ENCODE peak calls at places on chromosomes 7 and 10, in ten cellular contexts. One of them, this sample, is unnamed.

GRCh38 chr10:63628526-63629362 is 107.5 kb downstream of the REEP3 start:
- DNase-seq in right lobe of liver: peak
- DNase-seq in lower lobe of right lung: peak
- DNase-seq in nephron progenitor cell: peak
- DNase-seq in BE2C: peak
- DNase-seq in smooth muscle cell of the brain vasculature: no peak
- DNase-seq in small intestine: peak
- DNase-seq in GM13977: peak
- DNase-seq in kidney glomerular epithelial cell: peak
- DNase-seq in GF-D8: peak
- DNase-seq in this sample: peak

GRCh38 chr7:37186753-37187152 is 261.9 kb downstream of the ELMO1 start:
- DNase-seq in smooth muscle cell of the brain vasculature: no peak
- DNase-seq in BE2C: no peak
- DNase-seq in small intestine: no peak
- DNase-seq in kidney glomerular epithelial cell: no peak
- DNase-seq in nephron progenitor cell: no peak
- DNase-seq in GF-D8: no peak
- DNase-seq in GM13977: no peak
- DNase-seq in lower lobe of right lung: no peak
- DNase-seq in right lobe of liver: no peak
- DNase-seq in this sample: no peak

GRCh38 chr7:159154243-159154642 is 9.6 kb upstream of the VIPR2 start:
- DNase-seq in lower lobe of right lung: no peak
- DNase-seq in GM13977: no peak
- DNase-seq in BE2C: no peak
- DNase-seq in right lobe of liver: no peak
- DNase-seq in nephron progenitor cell: no peak
- DNase-seq in GF-D8: no peak
- DNase-seq in small intestine: no peak
- DNase-seq in smooth muscle cell of the brain vasculature: no peak
- DNase-seq in kidney glomerular epithelial cell: no peak
- DNase-seq in this sample: no peak

GRCh38 chr10:48531486-48531885 is 73.4 kb downstream of the ARHGAP22 start:
- DNase-seq in small intestine: no peak
- DNase-seq in nephron progenitor cell: no peak
- DNase-seq in BE2C: no peak
- DNase-seq in GF-D8: no peak
- DNase-seq in right lobe of liver: no peak
- DNase-seq in lower lobe of right lung: no peak
- DNase-seq in GM13977: no peak
- DNase-seq in smooth muscle cell of the brain vasculature: no peak
- DNase-seq in kidney glomerular epithelial cell: no peak
- DNase-seq in this sample: no peak

GRCh38 chr10:52566471-52567246 is 205.9 kb downstream of the MBL2 start:
- DNase-seq in right lobe of liver: no peak
- DNase-seq in smooth muscle cell of the brain vasculature: peak
- DNase-seq in lower lobe of right lung: no peak
- DNase-seq in nephron progenitor cell: no peak
- DNase-seq in GF-D8: no peak
- DNase-seq in BE2C: peak
- DNase-seq in GM13977: no peak
- DNase-seq in kidney glomerular epithelial cell: peak
- DNase-seq in small intestine: peak
- DNase-seq in this sample: peak

GRCh38 chr7:100446040-100446439 is 9.7 kb upstream of the PPP1R35 start:
- DNase-seq in GF-D8: no peak
- DNase-seq in GM13977: no peak
- DNase-seq in small intestine: no peak
- DNase-seq in BE2C: no peak
- DNase-seq in right lobe of liver: no peak
- DNase-seq in lower lobe of right lung: no peak
- DNase-seq in smooth muscle cell of the brain vasculature: no peak
- DNase-seq in kidney glomerular epithelial cell: no peak
- DNase-seq in nephron progenitor cell: no peak
- DNase-seq in this sample: no peak

GRCh38 chr10:13709931-13710690 is 123.3 kb downstream of the PRPF18 start:
- DNase-seq in right lobe of liver: no peak
- DNase-seq in small intestine: no peak
- DNase-seq in nephron progenitor cell: no peak
- DNase-seq in lower lobe of right lung: no peak
- DNase-seq in BE2C: no peak
- DNase-seq in GM13977: no peak
- DNase-seq in smooth muscle cell of the brain vasculature: no peak
- DNase-seq in kidney glomerular epithelial cell: no peak
- DNase-seq in GF-D8: no peak
- DNase-seq in this sample: no peak

GRCh38 chr10:58177362-58177947 is 90.2 kb downstream of the IPMK start:
- DNase-seq in BE2C: no peak
- DNase-seq in GF-D8: peak
- DNase-seq in nephron progenitor cell: no peak
- DNase-seq in right lobe of liver: no peak
- DNase-seq in small intestine: peak
- DNase-seq in smooth muscle cell of the brain vasculature: no peak
- DNase-seq in GM13977: peak
- DNase-seq in kidney glomerular epithelial cell: peak
- DNase-seq in lower lobe of right lung: no peak
- DNase-seq in this sample: no peak

GRCh38 chr10:118488710-118489497 is 106.5 kb downstream of the PRLHR start:
- DNase-seq in lower lobe of right lung: no peak
- DNase-seq in GM13977: no peak
- DNase-seq in smooth muscle cell of the brain vasculature: no peak
- DNase-seq in small intestine: no peak
- DNase-seq in GF-D8: no peak
- DNase-seq in kidney glomerular epithelial cell: no peak
- DNase-seq in nephron progenitor cell: no peak
- DNase-seq in BE2C: no peak
- DNase-seq in right lobe of liver: no peak
- DNase-seq in this sample: no peak

GRCh38 chr7:107999814-108000560 is 3.0 kb downstream of the LAMB1 start:
- DNase-seq in GF-D8: no peak
- DNase-seq in lower lobe of right lung: no peak
- DNase-seq in kidney glomerular epithelial cell: peak
- DNase-seq in right lobe of liver: no peak
- DNase-seq in smooth muscle cell of the brain vasculature: no peak
- DNase-seq in GM13977: no peak
- DNase-seq in BE2C: no peak
- DNase-seq in nephron progenitor cell: no peak
- DNase-seq in small intestine: no peak
- DNase-seq in this sample: no peak

GRCh38 chr7:91020611-91021385 is 243.4 kb upstream of the FZD1 start:
- DNase-seq in lower lobe of right lung: no peak
- DNase-seq in GF-D8: no peak
- DNase-seq in nephron progenitor cell: no peak
- DNase-seq in right lobe of liver: no peak
- DNase-seq in GM13977: no peak
- DNase-seq in kidney glomerular epithelial cell: no peak
- DNase-seq in small intestine: no peak
- DNase-seq in smooth muscle cell of the brain vasculature: no peak
- DNase-seq in BE2C: no peak
- DNase-seq in this sample: no peak

GRCh38 chr10:64286533-64286932 is 765.3 kb downstream of the REEP3 start:
- DNase-seq in nephron progenitor cell: no peak
- DNase-seq in GF-D8: no peak
- DNase-seq in small intestine: no peak
- DNase-seq in kidney glomerular epithelial cell: no peak
- DNase-seq in right lobe of liver: no peak
- DNase-seq in smooth muscle cell of the brain vasculature: no peak
- DNase-seq in lower lobe of right lung: no peak
- DNase-seq in BE2C: no peak
- DNase-seq in GM13977: no peak
- DNase-seq in this sample: no peak

GRCh38 chr10:72356115-72356514 is 1.4 kb upstream of the DNAJB12 start:
- DNase-seq in small intestine: no peak
- DNase-seq in GF-D8: no peak
- DNase-seq in GM13977: no peak
- DNase-seq in BE2C: no peak
- DNase-seq in smooth muscle cell of the brain vasculature: no peak
- DNase-seq in lower lobe of right lung: no peak
- DNase-seq in right lobe of liver: no peak
- DNase-seq in kidney glomerular epithelial cell: no peak
- DNase-seq in nephron progenitor cell: no peak
- DNase-seq in this sample: no peak

GRCh38 chr10:29543715-29544114 is 91.1 kb downstream of the SVIL start:
- DNase-seq in lower lobe of right lung: no peak
- DNase-seq in kidney glomerular epithelial cell: no peak
- DNase-seq in nephron progenitor cell: no peak
- DNase-seq in GM13977: no peak
- DNase-seq in small intestine: peak
- DNase-seq in right lobe of liver: no peak
- DNase-seq in GF-D8: no peak
- DNase-seq in smooth muscle cell of the brain vasculature: no peak
- DNase-seq in BE2C: no peak
- DNase-seq in this sample: no peak

GRCh38 chr10:5764422-5765297 is 48.6 kb downstream of the GDI2 start:
- DNase-seq in GM13977: no peak
- DNase-seq in smooth muscle cell of the brain vasculature: no peak
- DNase-seq in BE2C: no peak
- DNase-seq in small intestine: no peak
- DNase-seq in GF-D8: no peak
- DNase-seq in nephron progenitor cell: no peak
- DNase-seq in lower lobe of right lung: no peak
- DNase-seq in right lobe of liver: no peak
- DNase-seq in kidney glomerular epithelial cell: no peak
- DNase-seq in this sample: no peak

GRCh38 chr7:81190997-81191747 is 272.3 kb upstream of the SEMA3C start:
- DNase-seq in small intestine: no peak
- DNase-seq in nephron progenitor cell: no peak
- DNase-seq in lower lobe of right lung: no peak
- DNase-seq in GM13977: no peak
- DNase-seq in GF-D8: no peak
- DNase-seq in kidney glomerular epithelial cell: peak
- DNase-seq in smooth muscle cell of the brain vasculature: no peak
- DNase-seq in BE2C: no peak
- DNase-seq in right lobe of liver: no peak
- DNase-seq in this sample: no peak

GRCh38 chr10:102654969-102655368 is 10.7 kb downstream of the TRIM8 start:
- DNase-seq in smooth muscle cell of the brain vasculature: no peak
- DNase-seq in right lobe of liver: peak
- DNase-seq in lower lobe of right lung: no peak
- DNase-seq in nephron progenitor cell: no peak
- DNase-seq in GF-D8: no peak
- DNase-seq in kidney glomerular epithelial cell: no peak
- DNase-seq in BE2C: no peak
- DNase-seq in GM13977: no peak
- DNase-seq in small intestine: no peak
- DNase-seq in this sample: no peak

GRCh38 chr10:42997151-42997848 is 79.6 kb upstream of the RET start:
- DNase-seq in kidney glomerular epithelial cell: no peak
- DNase-seq in smooth muscle cell of the brain vasculature: no peak
- DNase-seq in BE2C: no peak
- DNase-seq in lower lobe of right lung: no peak
- DNase-seq in small intestine: no peak
- DNase-seq in nephron progenitor cell: no peak
- DNase-seq in GM13977: no peak
- DNase-seq in right lobe of liver: no peak
- DNase-seq in GF-D8: no peak
- DNase-seq in this sample: no peak

GRCh38 chr7:24133691-24134090 is 150.3 kb upstream of the NPY start:
- DNase-seq in nephron progenitor cell: no peak
- DNase-seq in BE2C: no peak
- DNase-seq in small intestine: no peak
- DNase-seq in kidney glomerular epithelial cell: no peak
- DNase-seq in lower lobe of right lung: no peak
- DNase-seq in right lobe of liver: no peak
- DNase-seq in GM13977: no peak
- DNase-seq in smooth muscle cell of the brain vasculature: no peak
- DNase-seq in GF-D8: no peak
- DNase-seq in this sample: no peak

GRCh38 chr10:102241444-102242117 is at the start of gene PITX3:
- DNase-seq in GM13977: peak
- DNase-seq in lower lobe of right lung: peak
- DNase-seq in nephron progenitor cell: peak
- DNase-seq in kidney glomerular epithelial cell: peak
- DNase-seq in small intestine: peak
- DNase-seq in GF-D8: peak
- DNase-seq in right lobe of liver: peak
- DNase-seq in smooth muscle cell of the brain vasculature: peak
- DNase-seq in BE2C: peak
- DNase-seq in this sample: peak

GRCh38 chr10:44981172-44982113 is 2.8 kb upstream of the DEPP1 start:
- DNase-seq in nephron progenitor cell: no peak
- DNase-seq in BE2C: no peak
- DNase-seq in right lobe of liver: no peak
- DNase-seq in GM13977: peak
- DNase-seq in lower lobe of right lung: peak
- DNase-seq in kidney glomerular epithelial cell: peak
- DNase-seq in GF-D8: no peak
- DNase-seq in small intestine: no peak
- DNase-seq in smooth muscle cell of the brain vasculature: no peak
- DNase-seq in this sample: peak

GRCh38 chr10:77927343-77928256 is 1.0 kb upstream of the DLG5 start:
- DNase-seq in right lobe of liver: no peak
- DNase-seq in nephron progenitor cell: peak
- DNase-seq in GF-D8: no peak
- DNase-seq in BE2C: no peak
- DNase-seq in lower lobe of right lung: no peak
- DNase-seq in GM13977: no peak
- DNase-seq in smooth muscle cell of the brain vasculature: no peak
- DNase-seq in small intestine: peak
- DNase-seq in kidney glomerular epithelial cell: no peak
- DNase-seq in this sample: no peak

GRCh38 chr7:20588678-20589077 is 26.8 kb upstream of the ABCB5 start:
- DNase-seq in small intestine: no peak
- DNase-seq in GF-D8: no peak
- DNase-seq in nephron progenitor cell: no peak
- DNase-seq in smooth muscle cell of the brain vasculature: no peak
- DNase-seq in right lobe of liver: no peak
- DNase-seq in GM13977: no peak
- DNase-seq in kidney glomerular epithelial cell: no peak
- DNase-seq in BE2C: no peak
- DNase-seq in lower lobe of right lung: no peak
- DNase-seq in this sample: no peak

GRCh38 chr7:41247128-41247865 is 455.6 kb downstream of the INHBA start:
- DNase-seq in right lobe of liver: no peak
- DNase-seq in small intestine: no peak
- DNase-seq in kidney glomerular epithelial cell: peak
- DNase-seq in lower lobe of right lung: no peak
- DNase-seq in smooth muscle cell of the brain vasculature: no peak
- DNase-seq in GM13977: no peak
- DNase-seq in BE2C: no peak
- DNase-seq in nephron progenitor cell: no peak
- DNase-seq in GF-D8: no peak
- DNase-seq in this sample: no peak

GRCh38 chr10:113527181-113527580 is 25.7 kb upstream of the HABP2 start:
- DNase-seq in right lobe of liver: no peak
- DNase-seq in lower lobe of right lung: no peak
- DNase-seq in smooth muscle cell of the brain vasculature: no peak
- DNase-seq in GF-D8: no peak
- DNase-seq in GM13977: no peak
- DNase-seq in BE2C: no peak
- DNase-seq in small intestine: no peak
- DNase-seq in nephron progenitor cell: no peak
- DNase-seq in kidney glomerular epithelial cell: no peak
- DNase-seq in this sample: no peak

GRCh38 chr7:1461640-1462375 is 2.5 kb upstream of the MICALL2 start:
- DNase-seq in smooth muscle cell of the brain vasculature: no peak
- DNase-seq in lower lobe of right lung: no peak
- DNase-seq in nephron progenitor cell: no peak
- DNase-seq in BE2C: no peak
- DNase-seq in kidney glomerular epithelial cell: no peak
- DNase-seq in GM13977: no peak
- DNase-seq in right lobe of liver: no peak
- DNase-seq in small intestine: peak
- DNase-seq in GF-D8: no peak
- DNase-seq in this sample: no peak

GRCh38 chr10:78737883-78738282 is 330.9 kb upstream of the ZMIZ1 start:
- DNase-seq in BE2C: no peak
- DNase-seq in small intestine: no peak
- DNase-seq in kidney glomerular epithelial cell: no peak
- DNase-seq in smooth muscle cell of the brain vasculature: no peak
- DNase-seq in GM13977: no peak
- DNase-seq in GF-D8: no peak
- DNase-seq in nephron progenitor cell: no peak
- DNase-seq in right lobe of liver: no peak
- DNase-seq in lower lobe of right lung: no peak
- DNase-seq in this sample: no peak

This sample was measured in pulmonary artery endothelial cell.